ENCODE peak calls at places on chromosomes 4 and X, in nine cellular contexts. L, B, S, X, A, J, P, U and Q are unnamed samples. For H3K9me3, the result is how much of the 10 kb centered on the place peaks cover.

GRCh38 chrX:10040961-10041360 is 73.8 kb downstream of the CLDN34 start:
- DNase-seq in L (no peak), B (no peak), S (no peak), X (no peak), A (no peak), J (no peak), P (no peak), U (no peak), Q (no peak)

GRCh38 chr4:188691811-188692210 is 552.6 kb downstream of the TRIML1 start:
- DNase-seq in L (no peak), B (no peak), S (no peak), X (no peak), A (no peak), J (peak), P (peak), U (no peak), Q (no peak)

GRCh38 chr4:158788608-158789007 is 19.8 kb downstream of the FNIP2 start:
- DNase-seq in L (no peak), B (no peak), S (no peak), X (no peak), A (no peak), J (no peak), P (no peak), U (no peak), Q (no peak)

GRCh38 chrX:45775462-45775861 is 574.8 kb upstream of the DIPK2B start:
- DNase-seq in L (no peak), B (no peak), S (no peak), X (no peak), A (no peak), J (peak), P (peak), U (no peak), Q (peak)

GRCh38 chr4:109177411-109177810 is 125.0 kb downstream of the COL25A1 start:
- DNase-seq in L (no peak), B (no peak), S (no peak), X (no peak), A (no peak), J (no peak), P (no peak), U (no peak), Q (no peak)

GRCh38 chr4:148684638-148685037 is 242.4 kb upstream of the NR3C2 start:
- DNase-seq in L (no peak), B (no peak), S (no peak), X (no peak), A (no peak), J (no peak), P (no peak), U (no peak), Q (no peak)

GRCh38 chrX:10110984-10111363 is 45.8 kb upstream of the CLCN4 start:
- DNase-seq in L (peak), B (no peak), S (no peak), X (peak), A (no peak), J (no peak), P (no peak), U (no peak), Q (no peak)

GRCh38 chr4:125155251-125155650 is 159.5 kb upstream of the FAT4 start:
- DNase-seq in L (no peak), B (no peak), S (no peak), X (no peak), A (no peak), J (no peak), P (no peak), U (no peak), Q (no peak)

GRCh38 chrX:48927125-48927524 is 8.3 kb upstream of the PIM2 start:
- DNase-seq in L (no peak), B (no peak), S (no peak), X (no peak), A (no peak), J (no peak), P (no peak), U (peak), Q (no peak)

GRCh38 chr4:139921551-139922184 is 232.3 kb downstream of the MAML3 start:
- DNase-seq in L (no peak), B (peak), S (no peak), X (no peak), A (no peak), J (peak), P (no peak), U (no peak), Q (no peak)

GRCh38 chr4:7793186-7793585 is 146.5 kb downstream of the AFAP1 start:
- DNase-seq in L (no peak), B (no peak), S (no peak), X (no peak), A (no peak), J (no peak), P (no peak), U (no peak), Q (no peak)

GRCh38 chrX:40849906-40850672 is 114.7 kb upstream of the MED14 start:
- DNase-seq in L (no peak), B (no peak), S (no peak), X (no peak), A (no peak), J (no peak), P (no peak), U (no peak), Q (no peak)

GRCh38 chrX:96619588-96619987 is 65.1 kb upstream of the DIAPH2 start:
- DNase-seq in L (no peak), B (no peak), S (no peak), X (no peak), A (no peak), J (peak), P (no peak), U (no peak), Q (no peak)

GRCh38 chrX:51332188-51332942 is at the start of gene NUDT10:
- DNase-seq in L (no peak), B (no peak), S (peak), X (peak), A (no peak), J (no peak), P (peak), U (peak), Q (peak)

GRCh38 chr4:48635310-48635709 is 144.8 kb downstream of the FRYL start:
- DNase-seq in L (no peak), B (no peak), S (no peak), X (no peak), A (no peak), J (peak), P (peak), U (no peak), Q (no peak)

GRCh38 chrX:107449490-107450175 is at the start of gene FRMPD3:
- DNase-seq in L (no peak), B (no peak), S (no peak), X (no peak), A (no peak), J (no peak), P (no peak), U (no peak), Q (no peak)

GRCh38 chrX:39601193-39602085 is 496.3 kb downstream of the BCOR start:
- DNase-seq in L (no peak), B (no peak), S (no peak), X (no peak), A (no peak), J (no peak), P (no peak), U (no peak), Q (no peak)

GRCh38 chr4:26858035-26858918 is 2.4 kb upstream of the STIM2 start:
- DNase-seq in L (no peak), B (no peak), S (no peak), X (no peak), A (no peak), J (no peak), P (no peak), U (no peak), Q (no peak)

GRCh38 chrX:10564484-10564883 is 55.9 kb downstream of the MID1 start:
- DNase-seq in L (no peak), B (no peak), S (no peak), X (no peak), A (no peak), J (no peak), P (no peak), U (no peak), Q (no peak)

GRCh38 chr4:144666539-144667175 is 20.7 kb downstream of the HHIP start:
- DNase-seq in L (no peak), B (no peak), S (no peak), X (no peak), A (no peak), J (peak), P (no peak), U (no peak), Q (no peak)

GRCh38 chr4:43089730-43090129 is 197.2 kb downstream of the GRXCR1 start:
- DNase-seq in L (no peak), B (no peak), S (no peak), X (no peak), A (no peak), J (peak), P (no peak), U (peak), Q (no peak)

GRCh38 chr4:38905657-38906398 is 38.2 kb downstream of the FAM114A1 start:
- DNase-seq in L (no peak), B (no peak), S (no peak), X (no peak), A (no peak), J (no peak), P (no peak), U (no peak), Q (no peak)
- H3K9me3 ChIP-seq in L (under half), B (under half), S (under half), X (under half), A (under half), J (under half), P (under half), U (under half), Q (under half)

DNA sequence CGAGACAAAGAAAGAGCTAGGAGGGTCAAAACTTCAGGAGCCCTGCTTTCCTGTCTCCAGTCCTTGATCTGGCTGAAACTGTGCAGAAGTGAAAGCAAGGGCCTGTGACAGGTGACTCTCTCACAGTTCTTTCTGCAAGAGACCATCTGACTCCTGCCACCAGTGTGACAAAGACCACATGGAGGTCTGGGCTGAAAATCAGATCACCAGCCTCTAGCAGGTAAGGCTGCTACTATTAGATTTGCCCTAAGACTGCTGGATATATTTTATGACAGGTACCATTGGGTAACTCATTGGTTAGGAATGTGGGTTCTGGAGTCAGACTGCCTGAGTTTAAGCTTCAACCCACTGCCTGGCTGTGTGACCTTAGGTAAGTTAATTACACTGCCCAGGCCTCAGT is 163.3 kb upstream of the SLC7A11 start:
- DNase-seq in L (peak), B (no peak), S (no peak), X (no peak), A (no peak), J (peak), P (no peak), U (no peak), Q (no peak)
- H3K4me3 ChIP-seq in L (no peak), B (no peak), S (no peak), X (no peak), A (no peak), J (no peak), P (no peak), U (no peak), Q (no peak)

DNA sequence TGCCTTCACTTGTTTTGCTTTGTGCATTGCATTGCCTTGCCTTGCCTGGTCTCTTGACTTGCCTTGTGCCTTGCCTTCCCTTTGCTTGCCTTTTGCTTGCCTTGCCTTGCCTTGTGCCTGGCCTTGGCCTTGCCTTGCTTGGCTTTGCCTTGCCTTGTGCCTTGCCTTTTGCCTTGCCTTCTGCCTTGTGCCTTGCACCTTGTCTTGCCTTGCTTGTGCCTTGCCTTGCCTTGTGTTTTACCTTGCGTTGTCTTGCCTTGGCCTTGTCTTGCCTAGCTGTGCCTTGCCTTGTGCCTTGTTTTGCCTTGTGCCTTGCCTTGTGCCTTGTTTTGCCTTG is 95.3 kb downstream of the TAB3 start:
- DNase-seq in L (no peak), B (no peak), S (no peak), X (no peak), A (no peak), J (no peak), P (no peak), U (no peak), Q (no peak)
- H3K9me3 ChIP-seq in L (under half), B (under half), S (under half), X (under half), A (under half), J (under half), P (under half), U (half or more), Q (under half)

DNA sequence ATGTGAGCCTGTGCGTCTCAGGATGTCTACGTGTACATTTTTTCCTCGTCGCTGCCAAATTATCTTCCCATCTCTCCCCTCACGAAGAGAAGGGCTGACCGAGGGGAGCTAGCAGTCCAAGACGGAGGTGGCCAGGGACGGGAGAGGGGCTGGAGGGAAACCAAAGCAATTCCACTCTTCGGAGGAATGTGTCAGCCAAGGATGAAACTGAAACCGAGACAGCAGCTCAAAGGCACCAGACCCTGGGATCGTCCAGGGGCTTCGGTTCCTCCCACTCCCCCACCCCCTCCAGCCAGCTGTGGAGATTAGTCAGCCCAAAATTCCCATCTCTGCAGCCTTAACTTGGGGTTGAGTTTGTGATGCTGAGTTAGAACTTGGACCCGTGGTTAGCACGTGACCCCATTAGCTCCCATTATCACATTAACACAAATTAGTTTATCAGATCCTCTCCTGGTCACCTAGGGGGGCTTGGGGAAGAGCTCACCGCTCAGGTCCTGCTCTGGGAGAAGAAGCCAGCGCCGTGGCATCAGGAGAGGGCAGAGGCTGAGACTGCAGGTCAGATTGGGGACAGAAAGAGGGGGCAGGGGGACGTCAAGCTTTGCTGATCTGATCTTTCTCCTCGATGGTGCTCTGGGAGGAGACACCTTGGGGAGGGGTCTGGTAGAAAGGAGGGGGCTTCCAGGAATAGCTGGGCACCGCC is 8.8 kb upstream of the ELF4 start:
- DNase-seq in L (no peak), B (no peak), S (no peak), X (no peak), A (no peak), J (no peak), P (no peak), U (no peak), Q (no peak)
- H3K4me3 ChIP-seq in L (no peak), B (no peak), S (no peak), X (no peak), A (no peak), J (no peak), P (no peak), U (no peak), Q (no peak)

GRCh38 chrX:144790148-144790547 is 457.2 kb upstream of the SPANXN1 start:
- DNase-seq in L (no peak), B (no peak), S (no peak), X (no peak), A (no peak), J (no peak), P (no peak), U (no peak), Q (no peak)

DNA sequence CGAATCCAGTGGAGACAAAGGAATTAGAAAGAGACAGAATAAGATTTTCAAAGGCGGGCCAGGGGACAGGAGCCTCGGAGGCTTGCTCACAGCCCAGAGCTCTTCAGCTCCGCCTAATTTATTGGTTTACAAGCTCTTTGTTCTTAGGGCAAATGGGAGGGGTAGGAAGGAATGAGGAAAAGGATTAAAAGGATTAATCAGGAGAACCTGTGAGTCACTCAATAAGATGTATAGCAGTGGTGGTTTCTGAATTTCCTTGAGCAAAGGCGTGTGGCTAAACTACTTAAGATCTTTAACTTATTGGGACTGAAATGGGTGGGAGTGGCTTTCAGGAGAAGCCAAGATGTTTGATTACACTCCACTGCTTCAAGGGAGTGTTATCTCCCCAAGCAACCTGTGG is 456.0 kb upstream of the SPANXN1 start:
- DNase-seq in L (no peak), B (no peak), S (no peak), X (no peak), A (no peak), J (peak), P (no peak), U (no peak), Q (no peak)
- H3K9me3 ChIP-seq in L (under half), B (under half), S (under half), X (under half), A (under half), J (under half), P (under half), U (under half), Q (under half)

GRCh38 chr4:165631912-165632311 is 241.1 kb upstream of the TLL1 start:
- DNase-seq in L (no peak), B (no peak), S (no peak), X (no peak), A (no peak), J (no peak), P (no peak), U (no peak), Q (no peak)

GRCh38 chr4:165628572-165628971 is 244.5 kb upstream of the TLL1 start:
- DNase-seq in L (no peak), B (no peak), S (no peak), X (no peak), A (no peak), J (peak), P (no peak), U (no peak), Q (no peak)

GRCh38 chr4:165630671-165631070 is 242.4 kb upstream of the TLL1 start:
- DNase-seq in L (no peak), B (no peak), S (no peak), X (no peak), A (no peak), J (no peak), P (no peak), U (no peak), Q (no peak)

GRCh38 chr4:165634766-165635165 is 238.3 kb upstream of the TLL1 start:
- DNase-seq in L (no peak), B (no peak), S (no peak), X (no peak), A (no peak), J (no peak), P (no peak), U (no peak), Q (no peak)

DNA sequence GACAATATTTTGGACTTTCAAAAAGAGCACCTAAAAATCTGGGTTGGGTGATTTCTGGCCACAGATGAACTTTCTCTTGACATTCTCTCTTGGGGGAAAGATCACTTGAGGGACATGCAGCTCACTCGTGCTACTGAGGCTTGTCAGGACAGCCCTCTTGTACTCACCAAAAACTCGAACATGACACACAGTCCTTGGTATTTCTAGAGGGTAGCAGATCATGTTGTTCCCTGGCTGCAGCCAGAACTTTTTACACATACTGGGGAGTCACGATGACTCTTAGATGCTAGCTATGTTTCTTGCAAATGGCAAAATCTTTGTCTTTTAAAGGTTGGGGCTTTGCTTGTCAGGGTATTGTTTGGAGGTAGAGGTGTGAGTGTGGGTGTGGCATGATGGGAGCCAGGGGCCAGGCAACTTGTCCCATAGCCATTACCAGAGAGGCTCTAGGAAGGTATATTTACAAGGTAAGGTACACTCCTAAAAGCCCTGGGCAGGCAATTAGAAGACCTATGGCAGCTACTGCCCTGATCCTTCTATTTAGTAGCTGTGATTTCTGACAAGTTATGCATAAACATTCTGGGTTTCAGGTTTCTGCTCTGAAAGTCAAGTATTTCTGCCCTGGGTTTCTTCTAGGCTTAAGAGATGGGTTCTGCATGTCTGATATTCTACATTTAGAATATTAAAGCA is 241.7 kb upstream of the TLL1 start:
- DNase-seq in L (no peak), B (no peak), S (no peak), X (no peak), A (no peak), J (no peak), P (no peak), U (no peak), Q (no peak)
- H3K4me3 ChIP-seq in L (no peak), B (no peak), S (no peak), X (no peak), A (no peak), J (no peak), P (no peak), U (no peak), Q (no peak)

GRCh38 chr4:86633854-86634253 is 39.7 kb downstream of the PTPN13 start:
- DNase-seq in L (no peak), B (no peak), S (no peak), X (no peak), A (no peak), J (no peak), P (no peak), U (no peak), Q (no peak)
- H3K9me3 ChIP-seq in L (under half), B (under half), S (under half), X (under half), A (under half), J (under half), P (under half), U (under half), Q (under half)

GRCh38 chr4:120009731-120010130 is 56.9 kb downstream of the MAD2L1 start:
- DNase-seq in L (no peak), B (no peak), S (no peak), X (no peak), A (no peak), J (peak), P (no peak), U (no peak), Q (no peak)
- H3K4me3 ChIP-seq in L (no peak), B (no peak), S (no peak), X (no peak), A (no peak), J (no peak), P (no peak), U (no peak), Q (no peak)